ENCODE peak calls at places on chromosome X, in four cellular contexts. O is CD8-positive, alpha-beta T cell; H is PC-9; Z is kidney epithelial cell. Y is an unnamed sample.

GRCh38 chrX:48476919-48477318 is 920 bp downstream of the FTSJ1 start:
- DNase-seq in O (no peak), H (no peak), Z (no peak), Y (no peak)

GRCh38 chrX:41180194-41180902 is 95.1 kb downstream of the USP9X start:
- DNase-seq in O (peak; percentile 48), H (no peak), Z (peak; percentile 32), Y (peak; percentile 43)

GRCh38 chrX:21255207-21255606 is 119.0 kb upstream of the CNKSR2 start:
- DNase-seq in O (no peak), H (no peak), Z (no peak), Y (no peak)

GRCh38 chrX:22577181-22577580 is 304.5 kb downstream of the CBLL2 start:
- DNase-seq in O (no peak), H (peak; percentile 57), Z (peak; percentile 49), Y (peak; percentile 70)

GRCh38 chrX:72477787-72478186 is 94.9 kb downstream of the HDAC8 start:
- DNase-seq in O (no peak), H (no peak), Z (no peak), Y (no peak)

GRCh38 chrX:100948557-100948956 is 19.8 kb upstream of the XKRX start:
- DNase-seq in O (no peak), H (no peak), Z (no peak), Y (no peak)

GRCh38 chrX:150680974-150681373 is 12.2 kb upstream of the MTMR1 start:
- DNase-seq in O (no peak), H (no peak), Z (no peak), Y (no peak)

GRCh38 chrX:20270557-20270880 is 3.8 kb upstream of the RPS6KA3 start:
- DNase-seq in O (no peak), H (no peak), Z (no peak), Y (peak; percentile 16)

GRCh38 chrX:13398073-13398823 is 78.4 kb upstream of the ATXN3L start:
- DNase-seq in O (no peak), H (peak; percentile 98), Z (peak; percentile 99), Y (peak; percentile 98)

GRCh38 chrX:102712967-102713677 is 874 bp downstream of the GPRASP2 start:
- DNase-seq in O (no peak), H (peak; percentile 40), Z (no peak), Y (peak; percentile 5)

GRCh38 chrX:47191331-47191730 is 2.3 kb upstream of the UBA1 start:
- DNase-seq in O (peak; percentile 68), H (no peak), Z (no peak), Y (no peak)

GRCh38 chrX:125436855-125437254 is 117.2 kb downstream of the TEX13C start:
- DNase-seq in O (no peak), H (no peak), Z (no peak), Y (no peak)

GRCh38 chrX:154378059-154378798 is 866 bp upstream of the EMD start:
- DNase-seq in O (peak; percentile 62), H (no peak), Z (no peak), Y (no peak)

GRCh38 chrX:357693-358471 is 28.8 kb downstream of the PPP2R3B start:
- DNase-seq in O (peak; percentile 77), H (no peak), Z (peak; percentile 10), Y (peak; percentile 31)

GRCh38 chrX:37367946-37368345 is 18.8 kb downstream of the PRRG1 start:
- DNase-seq in O (no peak), H (no peak), Z (no peak), Y (no peak)

GRCh38 chrX:107571296-107571998 is 56.9 kb upstream of the PRPS1 start:
- DNase-seq in O (no peak), H (peak; percentile 91), Z (peak; percentile 82), Y (peak; percentile 91)

GRCh38 chrX:104343408-104344129 is 88.8 kb upstream of the ESX1 start:
- DNase-seq in O (peak; percentile 20), H (peak; percentile 81), Z (peak; percentile 47), Y (peak; percentile 89)
- TF ChIP-seq CTCF in O (peak; percentile 25), H (peak; percentile 70), Z (peak; percentile 56), Y (peak; percentile 81)

DNA sequence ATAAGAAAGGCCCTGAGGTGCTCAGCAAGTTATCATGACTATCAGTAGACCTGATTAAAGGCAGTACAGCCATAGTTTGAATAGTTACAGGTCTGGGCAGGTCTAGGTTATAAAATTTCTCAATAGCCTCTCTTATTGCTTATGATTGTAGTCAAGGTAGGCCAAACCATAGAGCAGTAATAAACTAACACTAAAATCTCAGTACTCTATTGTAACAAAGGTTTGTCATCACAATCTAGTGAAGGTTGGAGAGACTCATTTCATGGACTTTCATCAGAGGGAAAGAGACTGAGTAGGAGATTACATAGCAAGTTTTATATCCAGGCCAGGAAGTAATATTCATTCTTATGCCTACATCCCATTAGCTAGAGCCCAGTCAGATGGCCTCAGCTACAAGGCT is 141.0 kb downstream of the ASB9 start:
- DNase-seq in O (no peak), H (no peak), Z (no peak), Y (no peak)
- TF ChIP-seq CTCF in O (no peak), H (no peak), Z (no peak), Y (no peak)

GRCh38 chrX:132651411-132652086 is 162.7 kb upstream of the MBNL3 start:
- DNase-seq in O (no peak), H (peak; percentile 21), Z (no peak), Y (no peak)
- TF ChIP-seq CTCF in O (no peak), H (peak; percentile 37), Z (peak; percentile 14), Y (no peak)

GRCh38 chrX:39922497-39922896 is 175.3 kb downstream of the BCOR start:
- DNase-seq in O (no peak), H (no peak), Z (no peak), Y (no peak)

GRCh38 chrX:39927380-39927779 is 170.4 kb downstream of the BCOR start:
- DNase-seq in O (no peak), H (no peak), Z (no peak), Y (no peak)

GRCh38 chrX:39922926-39923325 is 174.8 kb downstream of the BCOR start:
- DNase-seq in O (no peak), H (no peak), Z (no peak), Y (no peak)

DNA sequence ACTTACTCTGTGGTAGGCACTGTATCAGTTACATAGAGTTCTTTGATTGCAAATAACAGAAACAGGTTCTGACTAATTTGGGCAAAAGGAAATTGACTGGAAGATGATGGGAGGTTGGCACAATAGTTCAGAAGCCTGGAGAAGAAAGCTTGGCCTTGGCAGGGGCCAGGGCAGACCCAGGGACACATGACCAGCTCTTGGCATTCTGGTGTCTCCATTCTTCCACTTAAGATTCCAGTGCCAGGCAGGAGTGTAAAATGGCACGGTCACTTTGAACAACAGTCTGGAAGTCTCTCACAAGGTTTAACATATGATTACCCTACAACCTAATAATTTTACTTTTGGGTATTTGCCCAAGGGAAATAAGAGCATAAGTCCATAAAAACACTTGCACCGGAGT is 175.9 kb downstream of the BCOR start:
- DNase-seq in O (no peak), H (no peak), Z (no peak), Y (no peak)
- TF ChIP-seq CTCF in O (no peak), H (no peak), Z (no peak), Y (no peak)

GRCh38 chrX:2610246-2611170 is 80.6 kb upstream of the CD99 start:
- DNase-seq in O (no peak), H (peak; percentile 39), Z (no peak), Y (no peak)

GRCh38 chrX:2620576-2620975 is 70.5 kb upstream of the CD99 start:
- DNase-seq in O (no peak), H (no peak), Z (no peak), Y (no peak)

GRCh38 chrX:2609431-2610238 is 81.5 kb upstream of the CD99 start:
- DNase-seq in O (no peak), H (no peak), Z (no peak), Y (no peak)

DNA sequence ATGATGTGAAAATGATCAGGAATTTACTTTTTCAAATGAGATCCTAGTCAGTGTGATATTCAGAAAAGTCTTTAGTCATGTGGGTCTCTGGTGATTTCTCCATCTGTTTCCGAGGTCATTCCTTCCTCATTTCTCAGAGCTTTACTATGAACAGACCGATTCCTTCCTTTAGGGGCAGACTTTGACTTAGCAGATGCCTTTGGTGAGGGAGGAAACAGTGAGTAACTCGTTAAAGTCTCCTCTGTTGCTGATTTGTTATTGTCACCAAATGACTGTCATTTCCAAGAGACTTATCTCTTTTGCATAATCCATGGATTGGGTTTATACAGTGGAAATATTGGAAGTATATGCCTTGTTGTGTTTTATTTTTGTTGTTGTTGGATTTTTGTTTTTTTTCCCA is 76.2 kb upstream of the CD99 start:
- DNase-seq in O (no peak), H (no peak), Z (peak; percentile 32), Y (peak; percentile 88)
- TF ChIP-seq CTCF in O (no peak), H (no peak), Z (peak; percentile 47), Y (peak; percentile 71)

DNA sequence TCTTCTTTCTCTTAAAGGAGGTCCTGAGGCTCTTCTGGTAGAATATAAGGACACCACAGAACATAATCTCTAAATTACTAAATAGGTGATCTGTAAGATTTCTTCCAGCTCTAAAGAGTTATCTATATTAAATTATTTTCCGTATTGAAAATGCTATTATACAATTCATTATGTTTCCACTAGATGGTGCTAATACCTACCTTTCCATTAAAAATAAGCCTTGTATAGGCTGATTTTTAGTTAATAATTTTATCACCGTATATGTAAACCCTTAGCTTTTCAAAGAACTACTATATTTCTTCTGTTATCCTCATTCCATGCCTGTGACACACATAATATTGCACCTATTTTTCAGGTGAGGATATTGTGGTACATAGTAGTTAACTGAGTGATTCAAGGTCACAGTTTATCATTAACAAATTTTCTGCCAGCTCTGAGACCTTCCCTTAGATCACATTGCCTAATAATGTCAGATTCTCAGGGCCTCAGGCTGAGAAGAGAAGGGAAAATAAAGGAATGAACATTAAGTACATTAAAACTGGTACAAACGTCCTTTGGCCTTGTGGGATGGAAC is 138.8 kb downstream of the TEX11 start:
- DNase-seq in O (no peak), H (no peak), Z (peak; percentile 4), Y (peak; percentile 0)
- TF ChIP-seq CTCF in O (peak; percentile 69), H (peak; percentile 70), Z (peak; percentile 9), Y (peak; percentile 75)

GRCh38 chrX:136143714-136144113 is 3.6 kb upstream of the FHL1 start:
- DNase-seq in O (no peak), H (no peak), Z (no peak), Y (no peak)
- TF ChIP-seq CTCF in O (no peak), H (no peak), Z (no peak), Y (no peak)

GRCh38 chrX:85203461-85203970 is 40.1 kb downstream of the SATL1 start:
- DNase-seq in O (no peak), H (no peak), Z (no peak), Y (no peak)
- TF ChIP-seq CTCF in O (no peak), H (no peak), Z (no peak), Y (no peak)

Y was measured in HFFc6.